ENCODE peak calls at places on chromosomes 5 and 9, in four cellular contexts. O is progenitor cell of endocrine pancreas, J is Caco-2, T is fibroblast of pulmonary artery. I is an unnamed sample.

GRCh38 chr9:77648458-77649108 is 461 bp upstream of the GNA14 start:
- DNase-seq in J (peak; percentile 29), O (no peak), T (peak; percentile 38), I (no peak)

GRCh38 chr5:126931968-126932622 is 98.3 kb downstream of the MARCHF3 start:
- DNase-seq in J (no peak), T (no peak), O (no peak), I (no peak)

GRCh38 chr9:129197978-129198736 is 20.1 kb upstream of the IER5L start:
- DNase-seq in J (no peak), T (peak; percentile 82), O (no peak), I (peak; percentile 49)

GRCh38 chr9:89153618-89154017 is 25.0 kb downstream of the SHC3 start:
- DNase-seq in T (peak; percentile 80), J (no peak), O (no peak), I (peak; percentile 85)

GRCh38 chr5:16673241-16673998 is 56.6 kb upstream of the RETREG1 start:
- DNase-seq in T (peak; percentile 24), J (no peak), O (no peak), I (no peak)

GRCh38 chr9:136438909-136439549 is 616 bp downstream of the INPP5E start:
- DNase-seq in O (peak; percentile 30), J (no peak), T (peak; percentile 10), I (peak; percentile 19)

GRCh38 chr9:83403864-83404263 is 134.3 kb downstream of the FRMD3 start:
- DNase-seq in T (peak; percentile 46), O (no peak), J (no peak), I (peak; percentile 83)

GRCh38 chr5:156411-157072 is 34.8 kb upstream of the LRRC14B start:
- DNase-seq in J (peak; percentile 24), O (no peak), T (no peak), I (no peak)

GRCh38 chr5:42842860-42843641 is 31.4 kb upstream of the SELENOP start:
- DNase-seq in J (no peak), O (no peak), T (peak; percentile 9), I (no peak)

GRCh38 chr9:112248722-112249121 is 73.6 kb upstream of the SUSD1 start:
- DNase-seq in T (peak; percentile 48), O (no peak), J (no peak), I (peak; percentile 21)

GRCh38 chr5:42059291-42059690 is 134.2 kb downstream of the FBXO4 start:
- DNase-seq in J (no peak), T (peak; percentile 5), O (no peak), I (no peak)

GRCh38 chr9:31790720-31791119 is 593.7 kb upstream of the ACO1 start:
- DNase-seq in J (no peak), O (no peak), T (no peak), I (no peak)

GRCh38 chr5:94407023-94407422 is 211.4 kb downstream of the KIAA0825 start:
- DNase-seq in J (no peak), O (no peak), T (peak; percentile 17), I (no peak)

GRCh38 chr5:133859073-133859472 is 109.4 kb downstream of the C5orf15 start:
- DNase-seq in O (no peak), J (no peak), T (no peak), I (no peak)

GRCh38 chr9:15146121-15146820 is 160.7 kb downstream of the TTC39B start:
- DNase-seq in J (no peak), O (no peak), T (no peak), I (no peak)

GRCh38 chr5:82150562-82150961 is 127.6 kb downstream of the RPS23 start:
- DNase-seq in T (no peak), J (no peak), O (no peak), I (no peak)

GRCh38 chr9:22395585-22396205 is 50.9 kb upstream of the DMRTA1 start:
- DNase-seq in O (no peak), T (peak; percentile 3), J (no peak), I (peak; percentile 31)

GRCh38 chr5:131262953-131263541 is 806 bp upstream of the CDC42SE2 start:
- DNase-seq in O (no peak), T (peak; percentile 22), J (no peak), I (peak; percentile 13)

DNA sequence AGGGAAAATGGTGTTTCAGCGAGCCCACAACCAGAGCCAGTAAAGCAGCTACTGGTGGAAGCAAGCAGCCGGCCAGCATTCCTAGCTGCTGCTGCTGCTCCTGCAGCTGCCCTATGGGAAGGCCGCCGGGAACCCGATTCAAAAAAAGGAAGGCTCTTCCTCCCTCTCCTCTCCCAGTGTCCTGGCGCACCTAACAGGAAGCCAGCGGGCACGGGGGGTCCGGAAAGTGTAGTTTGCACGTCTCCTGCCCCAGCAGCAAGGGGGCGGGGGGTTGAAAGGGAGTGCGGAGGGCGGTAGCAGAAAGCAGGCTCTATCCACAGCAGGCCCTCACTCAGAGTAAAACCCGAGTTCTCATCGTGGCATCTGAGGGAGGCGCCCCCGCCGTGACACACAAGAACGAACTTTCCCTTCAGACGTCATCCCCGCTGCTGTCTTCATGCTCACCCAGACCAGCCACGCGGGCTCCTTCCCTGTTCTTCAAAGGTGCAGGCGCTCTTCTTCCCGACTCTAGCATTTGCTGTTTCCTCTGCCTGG is 16.5 kb downstream of the GRXCR2 start:
- DNase-seq in T (peak; percentile 68), O (peak; percentile 11), J (peak; percentile 54), I (peak; percentile 32)
- TF ChIP-seq CTCF in T (no peak), O (no peak), J (no peak), I (no peak)

DNA sequence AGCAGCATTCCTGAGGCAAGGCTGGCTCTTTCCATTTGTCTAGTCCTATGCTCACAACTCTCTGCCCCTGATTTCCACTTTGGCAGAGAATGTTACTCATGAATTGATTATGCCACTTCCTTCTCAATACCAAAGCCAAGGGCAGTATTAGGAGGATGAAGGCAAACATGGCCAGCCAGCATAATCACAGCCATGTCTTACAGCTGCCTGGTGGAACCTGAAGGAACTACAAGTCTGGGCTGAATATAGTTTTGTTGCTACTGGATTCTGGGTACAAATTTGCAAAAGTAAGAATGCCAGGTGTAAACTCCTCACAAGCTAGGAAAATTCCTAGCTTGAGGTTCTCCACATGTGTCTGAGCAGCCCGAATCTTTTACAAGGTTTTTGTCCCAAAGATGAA is 4.2 kb downstream of the SIL1 start:
- DNase-seq in O (no peak), J (no peak), T (no peak), I (no peak)
- TF ChIP-seq CTCF in O (peak; percentile 42), J (peak; percentile 11), T (peak; percentile 41), I (peak; percentile 59)

DNA sequence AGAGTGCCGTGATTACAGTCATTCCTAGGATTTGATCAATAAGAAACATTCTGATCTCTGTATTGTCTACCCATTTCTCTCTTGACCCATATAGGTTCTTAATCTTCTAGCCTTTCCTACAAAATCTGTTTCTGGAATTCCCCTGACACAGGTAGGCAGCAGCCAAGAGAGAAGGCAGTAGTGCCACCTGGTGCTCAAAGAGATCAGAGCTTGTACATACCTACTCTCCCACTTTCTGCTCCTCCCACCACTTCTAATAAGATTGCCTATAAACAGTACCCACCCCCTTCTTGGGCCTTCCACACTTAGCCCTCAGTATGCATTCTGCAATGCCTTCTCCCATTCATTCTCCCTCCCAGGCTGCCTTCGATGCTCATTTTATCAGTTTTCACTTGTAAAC is 117.4 kb upstream of the RORB start:
- DNase-seq in T (no peak), J (peak; percentile 24), O (peak; percentile 12), I (no peak)
- TF ChIP-seq CTCF in T (no peak), J (peak; percentile 40), O (peak; percentile 66), I (no peak)

GRCh38 chr9:117718701-117719100 is 14.5 kb downstream of the TLR4 start:
- DNase-seq in J (no peak), T (no peak), O (no peak), I (peak; percentile 55)

GRCh38 chr9:117715411-117715989 is 11.3 kb downstream of the TLR4 start:
- DNase-seq in J (no peak), T (peak; percentile 69), O (no peak), I (no peak)

GRCh38 chr9:117718085-117718484 is 13.9 kb downstream of the TLR4 start:
- DNase-seq in O (no peak), T (peak; percentile 51), J (no peak), I (peak; percentile 31)

GRCh38 chr9:117709936-117710335 is 5.7 kb downstream of the TLR4 start:
- DNase-seq in J (no peak), T (no peak), O (no peak), I (no peak)

DNA sequence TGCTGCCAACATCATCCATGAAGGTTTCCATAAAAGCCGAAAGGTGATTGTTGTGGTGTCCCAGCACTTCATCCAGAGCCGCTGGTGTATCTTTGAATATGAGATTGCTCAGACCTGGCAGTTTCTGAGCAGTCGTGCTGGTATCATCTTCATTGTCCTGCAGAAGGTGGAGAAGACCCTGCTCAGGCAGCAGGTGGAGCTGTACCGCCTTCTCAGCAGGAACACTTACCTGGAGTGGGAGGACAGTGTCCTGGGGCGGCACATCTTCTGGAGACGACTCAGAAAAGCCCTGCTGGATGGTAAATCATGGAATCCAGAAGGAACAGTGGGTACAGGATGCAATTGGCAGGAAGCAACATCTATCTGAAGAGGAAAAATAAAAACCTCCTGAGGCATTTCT is 10.1 kb downstream of the TLR4 start:
- DNase-seq in T (no peak), O (no peak), J (peak; percentile 36), I (no peak)
- TF ChIP-seq CTCF in T (no peak), O (no peak), J (peak; percentile 22), I (peak; percentile 42)

GRCh38 chr9:16267336-16268036 is 603.0 kb downstream of the BNC2 start:
- DNase-seq in J (no peak), T (peak; percentile 37), O (no peak), I (peak; percentile 25)

GRCh38 chr9:16268037-16269010 is 602.1 kb downstream of the BNC2 start:
- DNase-seq in J (no peak), T (peak; percentile 13), O (no peak), I (no peak)

GRCh38 chr9:16265671-16266070 is 604.8 kb downstream of the BNC2 start:
- DNase-seq in J (no peak), O (no peak), T (peak; percentile 17), I (no peak)

GRCh38 chr9:16262467-16263261 is 607.8 kb downstream of the BNC2 start:
- DNase-seq in J (no peak), O (no peak), T (no peak), I (no peak)

DNA sequence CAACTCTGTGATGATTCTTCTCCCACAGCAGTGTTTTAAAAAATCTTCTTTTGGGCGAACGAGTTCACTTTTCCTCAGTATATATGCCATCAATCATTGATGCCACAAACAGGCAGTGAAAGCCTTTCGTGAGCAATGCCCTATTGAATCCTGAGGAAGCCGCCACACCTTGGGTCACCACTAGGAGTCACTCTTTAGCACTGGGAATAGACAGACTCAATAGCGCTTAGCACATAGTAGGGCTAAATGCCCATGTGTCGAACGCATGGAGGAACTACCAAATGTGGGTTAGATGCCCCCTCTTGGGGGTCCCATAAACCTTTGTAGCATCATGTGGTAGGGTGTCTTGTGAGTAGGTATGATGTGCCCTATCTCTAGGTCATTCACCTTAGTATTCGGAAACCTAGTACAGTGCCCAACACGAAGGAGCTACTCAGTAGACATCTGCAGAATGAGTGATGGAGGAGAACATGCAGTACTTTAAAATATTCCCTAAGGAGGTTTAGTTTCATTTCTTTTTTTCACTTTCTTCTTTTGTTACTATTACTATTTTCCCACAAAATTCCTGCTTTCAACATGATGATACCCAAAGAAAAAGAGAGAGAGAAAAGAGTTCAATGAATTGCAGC is 603.7 kb downstream of the BNC2 start:
- DNase-seq in T (peak; percentile 11), J (no peak), O (no peak), I (no peak)
- TF ChIP-seq CTCF in T (peak; percentile 60), J (no peak), O (peak; percentile 51), I (peak; percentile 81)

GRCh38 chr5:153905214-153905613 is 133.5 kb downstream of the FAM114A2 start:
- DNase-seq in J (no peak), O (no peak), T (no peak), I (no peak)
- TF ChIP-seq CTCF in J (no peak), O (no peak), T (no peak), I (no peak)